ENCODE peak calls at places on chromosomes 1 and 21, in ten cellular contexts. W, A, F, N, Q, E, I, M, D and L are unnamed samples.

GRCh38 chr1:201254625-201255469 is 28.5 kb upstream of the PKP1 start:
- DNase-seq in W (peak; percentile 71), A (no peak), F (peak; percentile 95), N (peak; percentile 80), Q (no peak), E (peak; percentile 76), I (peak; percentile 37), M (peak; percentile 56), D (peak; percentile 72), L (peak; percentile 41)

GRCh38 chr1:53449026-53449425 is 10.2 kb upstream of the DMRTB1 start:
- DNase-seq in W (no peak), A (peak; percentile 50), F (no peak), N (peak; percentile 11), Q (no peak), E (no peak), I (no peak), M (no peak), D (no peak), L (peak; percentile 59)

GRCh38 chr1:183164963-183165362 is 21.1 kb upstream of the LAMC2 start:
- DNase-seq in W (no peak), A (peak; percentile 35), F (no peak), N (peak; percentile 72), Q (no peak), E (no peak), I (no peak), M (no peak), D (no peak), L (no peak)

GRCh38 chr1:14968251-14968812 is 185.2 kb upstream of the TMEM51 start:
- DNase-seq in W (peak; percentile 5), A (peak; percentile 78), F (no peak), N (peak; percentile 48), Q (peak; percentile 54), E (peak; percentile 63), I (no peak), M (peak; percentile 38), D (no peak), L (peak; percentile 47)

GRCh38 chr1:106956721-106957120 is 99.8 kb upstream of the PRMT6 start:
- DNase-seq in W (no peak), A (no peak), F (no peak), N (no peak), Q (no peak), E (no peak), I (no peak), M (no peak), D (no peak), L (no peak)

GRCh38 chr1:220748091-220748934 is at the start of gene MTARC2:
- DNase-seq in W (peak; percentile 91), A (no peak), F (no peak), N (peak; percentile 77), Q (peak; percentile 61), E (peak; percentile 94), I (no peak), M (peak; percentile 86), D (peak; percentile 90), L (peak; percentile 71)

GRCh38 chr1:243598433-243598832 is 251.6 kb downstream of the AKT3 start:
- DNase-seq in W (no peak), A (peak; percentile 58), F (no peak), N (peak; percentile 76), Q (no peak), E (no peak), I (no peak), M (no peak), D (no peak), L (peak; percentile 93)

GRCh38 chr1:63269571-63269970 is 52.8 kb upstream of the FOXD3 start:
- DNase-seq in W (no peak), A (no peak), F (no peak), N (peak; percentile 17), Q (no peak), E (no peak), I (no peak), M (no peak), D (no peak), L (no peak)

GRCh38 chr1:31414692-31415370 is 1.8 kb downstream of the SERINC2 start:
- DNase-seq in W (no peak), A (no peak), F (no peak), N (peak; percentile 53), Q (no peak), E (no peak), I (no peak), M (no peak), D (no peak), L (no peak)

GRCh38 chr1:5502310-5503194 is 489.7 kb downstream of the NPHP4 start:
- DNase-seq in W (no peak), A (no peak), F (no peak), N (peak; percentile 41), Q (no peak), E (no peak), I (no peak), M (no peak), D (no peak), L (no peak)

GRCh38 chr1:197917813-197918646 is 858 bp downstream of the LHX9 start:
- DNase-seq in W (peak; percentile 60), A (no peak), F (no peak), N (no peak), Q (no peak), E (no peak), I (no peak), M (no peak), D (no peak), L (no peak)

GRCh38 chr1:209513226-209513625 is 70.3 kb upstream of the CAMK1G start:
- DNase-seq in W (peak; percentile 84), A (no peak), F (no peak), N (peak; percentile 84), Q (no peak), E (no peak), I (no peak), M (no peak), D (peak; percentile 61), L (peak; percentile 54)

DNA sequence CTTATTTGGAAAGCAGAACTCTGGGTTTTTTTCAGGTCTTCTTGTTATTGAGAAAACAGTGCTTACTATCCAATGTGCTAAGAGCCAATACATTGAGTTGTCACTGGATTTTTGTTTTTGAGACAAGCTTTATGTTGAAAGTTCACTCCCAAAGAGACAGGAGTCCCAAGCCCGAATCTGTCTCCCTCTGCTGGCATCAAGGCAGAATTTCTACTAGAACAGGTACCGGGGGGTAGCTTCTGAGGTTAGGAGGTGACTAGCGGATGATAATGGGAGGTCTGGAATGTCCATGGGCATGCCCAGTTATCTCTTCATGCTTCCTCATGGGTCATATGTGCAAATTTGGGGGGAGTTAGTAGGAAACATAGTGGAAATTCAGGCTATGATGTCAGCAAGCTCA is 25.1 kb downstream of the ZNF124 start:
- DNase-seq in W (peak; percentile 76), A (no peak), F (no peak), N (no peak), Q (no peak), E (no peak), I (no peak), M (no peak), D (no peak), L (no peak)
- TF ChIP-seq CTCF in W (peak; percentile 76), A (no peak), F (no peak), N (peak; percentile 27), Q (no peak), E (peak; percentile 25), I (no peak), M (no peak), D (no peak), L (peak; percentile 7)

DNA sequence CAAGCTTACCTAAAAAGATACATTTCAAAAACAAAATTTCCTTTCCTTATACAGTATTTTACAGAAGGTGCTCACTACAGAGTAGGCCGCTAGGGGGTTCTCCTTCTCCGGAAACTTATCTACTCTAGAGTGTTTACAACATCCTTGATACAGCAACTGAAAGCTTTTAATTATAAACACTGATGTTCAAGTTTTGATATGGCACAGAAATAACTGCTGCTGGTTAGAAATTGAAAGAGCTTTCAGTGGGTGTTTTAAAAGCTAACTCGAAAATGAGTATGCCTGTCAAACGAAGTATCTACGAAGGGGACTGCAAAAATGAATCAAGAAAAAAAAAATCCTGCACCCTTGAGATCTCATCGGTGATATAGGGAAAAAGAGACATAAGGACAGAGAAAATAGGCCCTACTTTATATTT is 1.0 kb downstream of the YOD1 start:
- DNase-seq in W (peak; percentile 70), A (no peak), F (no peak), N (peak; percentile 82), Q (peak; percentile 39), E (peak; percentile 78), I (peak; percentile 30), M (no peak), D (peak; percentile 64), L (peak; percentile 58)
- TF ChIP-seq CTCF in W (peak; percentile 56), A (peak; percentile 85), F (peak; percentile 75), N (peak; percentile 95), Q (peak; percentile 68), E (peak; percentile 78), I (peak; percentile 84), M (peak; percentile 87), D (peak; percentile 83), L (peak; percentile 87)

GRCh38 chr1:93877529-93877928 is 1.5 kb downstream of the DNTTIP2 start:
- DNase-seq in W (no peak), A (no peak), F (no peak), N (no peak), Q (no peak), E (no peak), I (no peak), M (no peak), D (no peak), L (no peak)

GRCh38 chr1:93876284-93876683 is 2.7 kb downstream of the DNTTIP2 start:
- DNase-seq in W (no peak), A (no peak), F (no peak), N (no peak), Q (no peak), E (no peak), I (no peak), M (no peak), D (no peak), L (no peak)

GRCh38 chr1:93871356-93871755 is 7.7 kb downstream of the DNTTIP2 start:
- DNase-seq in W (no peak), A (no peak), F (no peak), N (no peak), Q (no peak), E (no peak), I (no peak), M (no peak), D (no peak), L (no peak)

GRCh38 chr1:93878501-93878888 is 511 bp downstream of the DNTTIP2 start:
- DNase-seq in W (peak; percentile 36), A (peak; percentile 12), F (no peak), N (peak; percentile 48), Q (peak; percentile 24), E (peak; percentile 33), I (peak; percentile 48), M (peak; percentile 20), D (peak; percentile 25), L (peak; percentile 20)

GRCh38 chr1:93874025-93874651 is 4.9 kb downstream of the DNTTIP2 start:
- DNase-seq in W (peak; percentile 63), A (no peak), F (no peak), N (peak; percentile 36), Q (no peak), E (no peak), I (no peak), M (no peak), D (peak; percentile 42), L (peak; percentile 68)
- TF ChIP-seq CTCF in W (peak; percentile 69), A (peak; percentile 61), F (no peak), N (peak; percentile 48), Q (peak; percentile 17), E (peak; percentile 49), I (peak; percentile 57), M (peak; percentile 41), D (peak; percentile 66), L (peak; percentile 71)

DNA sequence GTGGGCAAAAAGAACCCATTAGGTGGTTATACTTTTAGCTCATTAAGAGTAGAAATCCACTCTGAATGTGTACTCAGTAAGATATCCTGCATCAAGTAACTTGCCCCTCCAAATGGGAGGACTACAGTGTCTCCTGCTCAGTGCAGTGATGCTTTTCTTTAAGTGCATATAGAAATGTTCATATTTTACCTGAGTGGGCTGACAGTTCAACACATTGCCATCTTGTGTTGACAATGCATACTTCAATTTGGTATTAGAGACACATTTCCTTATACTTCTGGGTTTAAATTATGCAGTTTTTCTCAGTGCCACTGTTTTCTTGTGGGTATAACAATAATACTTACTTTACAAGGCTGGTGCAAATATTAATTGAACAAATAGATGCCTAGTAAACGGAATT is 318.6 kb upstream of the TMPRSS15 start:
- DNase-seq in W (no peak), A (no peak), F (no peak), N (no peak), Q (no peak), E (no peak), I (no peak), M (no peak), D (no peak), L (no peak)
- TF ChIP-seq CTCF in W (no peak), A (no peak), F (no peak), N (no peak), Q (no peak), E (no peak), I (no peak), M (no peak), D (no peak), L (no peak)